ENCODE peak calls at places on chromosomes 11 and 22, in five cellular contexts. One of them, this sample, is unnamed.

GRCh38 chr22:19806213-19807160 is 45.9 kb downstream of the TBX1 start:
- DNase-seq in WERI-Rb-1: peak; percentile 80
- DNase-seq in GM03348: no peak
- DNase-seq in iris pigment epithelial cell: peak; percentile 22
- DNase-seq in H7: peak; percentile 62
- DNase-seq in this sample: no peak

GRCh38 chr11:100805509-100806199 is 118.6 kb downstream of the ARHGAP42 start:
- DNase-seq in WERI-Rb-1: no peak
- DNase-seq in GM03348: peak; percentile 19
- DNase-seq in iris pigment epithelial cell: peak; percentile 17
- DNase-seq in H7: no peak
- DNase-seq in this sample: peak; percentile 51

GRCh38 chr22:40426671-40427070 is 56.3 kb downstream of the SGSM3 start:
- DNase-seq in WERI-Rb-1: no peak
- DNase-seq in GM03348: no peak
- DNase-seq in iris pigment epithelial cell: no peak
- DNase-seq in H7: no peak
- DNase-seq in this sample: peak; percentile 57

GRCh38 chr11:77418155-77418980 is 55.5 kb downstream of the PAK1 start:
- DNase-seq in WERI-Rb-1: no peak
- DNase-seq in GM03348: no peak
- DNase-seq in iris pigment epithelial cell: peak; percentile 8
- DNase-seq in H7: no peak
- DNase-seq in this sample: no peak

GRCh38 chr22:48947636-48948035 is 880.0 kb downstream of the BRD1 start:
- DNase-seq in WERI-Rb-1: no peak
- DNase-seq in GM03348: no peak
- DNase-seq in iris pigment epithelial cell: no peak
- DNase-seq in H7: peak; percentile 15
- DNase-seq in this sample: no peak

GRCh38 chr11:62237499-62237898 is 4.5 kb upstream of the SCGB1D2 start:
- DNase-seq in WERI-Rb-1: no peak
- DNase-seq in GM03348: no peak
- DNase-seq in iris pigment epithelial cell: no peak
- DNase-seq in H7: no peak
- DNase-seq in this sample: no peak

GRCh38 chr22:36964110-36964509 is 50.7 kb downstream of the CSF2RB start:
- DNase-seq in WERI-Rb-1: no peak
- DNase-seq in GM03348: no peak
- DNase-seq in iris pigment epithelial cell: no peak
- DNase-seq in H7: no peak
- DNase-seq in this sample: no peak

GRCh38 chr11:17658211-17658610 is 61.2 kb upstream of the MYOD1 start:
- DNase-seq in WERI-Rb-1: no peak
- DNase-seq in GM03348: no peak
- DNase-seq in iris pigment epithelial cell: peak; percentile 20
- DNase-seq in H7: no peak
- DNase-seq in this sample: no peak

GRCh38 chr22:38513063-38513462 is 7.0 kb upstream of the DDX17 start:
- DNase-seq in WERI-Rb-1: peak; percentile 66
- DNase-seq in GM03348: no peak
- DNase-seq in iris pigment epithelial cell: no peak
- DNase-seq in H7: peak; percentile 69
- DNase-seq in this sample: no peak

GRCh38 chr11:20021771-20022362 is 138.4 kb downstream of the DBX1 start:
- DNase-seq in WERI-Rb-1: no peak
- DNase-seq in GM03348: no peak
- DNase-seq in iris pigment epithelial cell: no peak
- DNase-seq in H7: no peak
- DNase-seq in this sample: no peak

GRCh38 chr11:116930177-116930576 is 92.8 kb upstream of the APOA1 start:
- DNase-seq in WERI-Rb-1: no peak
- DNase-seq in GM03348: no peak
- DNase-seq in iris pigment epithelial cell: peak; percentile 23
- DNase-seq in H7: no peak
- DNase-seq in this sample: peak; percentile 15

GRCh38 chr11:37978647-37979046 is 1380.6 kb upstream of the RAG2 start:
- DNase-seq in WERI-Rb-1: no peak
- DNase-seq in GM03348: no peak
- DNase-seq in iris pigment epithelial cell: no peak
- DNase-seq in H7: no peak
- DNase-seq in this sample: no peak

GRCh38 chr11:113504586-113504985 is 29.4 kb upstream of the DRD2 start:
- DNase-seq in WERI-Rb-1: no peak
- DNase-seq in GM03348: no peak
- DNase-seq in iris pigment epithelial cell: no peak
- DNase-seq in H7: no peak
- DNase-seq in this sample: no peak

GRCh38 chr11:14934641-14935351 is 37.4 kb downstream of the CALCA start:
- DNase-seq in WERI-Rb-1: no peak
- DNase-seq in GM03348: no peak
- DNase-seq in iris pigment epithelial cell: no peak
- DNase-seq in H7: no peak
- DNase-seq in this sample: no peak

GRCh38 chr11:103700605-103701004 is 335.8 kb upstream of the DDI1 start:
- DNase-seq in WERI-Rb-1: no peak
- DNase-seq in GM03348: peak; percentile 70
- DNase-seq in iris pigment epithelial cell: peak; percentile 81
- DNase-seq in H7: no peak
- DNase-seq in this sample: peak; percentile 95

GRCh38 chr11:34481307-34481706 is 32.3 kb downstream of the ELF5 start:
- DNase-seq in WERI-Rb-1: no peak
- DNase-seq in GM03348: no peak
- DNase-seq in iris pigment epithelial cell: no peak
- DNase-seq in H7: no peak
- DNase-seq in this sample: no peak

GRCh38 chr11:61922539-61922938 is 5.2 kb upstream of the RAB3IL1 start:
- DNase-seq in WERI-Rb-1: no peak
- DNase-seq in GM03348: peak; percentile 90
- DNase-seq in iris pigment epithelial cell: peak; percentile 29
- DNase-seq in H7: peak; percentile 45
- DNase-seq in this sample: peak; percentile 84

GRCh38 chr11:130469181-130469580 is 20.7 kb downstream of the ADAMTS15 start:
- DNase-seq in WERI-Rb-1: no peak
- DNase-seq in GM03348: no peak
- DNase-seq in iris pigment epithelial cell: no peak
- DNase-seq in H7: peak; percentile 41
- DNase-seq in this sample: no peak

GRCh38 chr11:71418643-71419042 is 29.6 kb downstream of the DHCR7 start:
- DNase-seq in WERI-Rb-1: no peak
- DNase-seq in GM03348: no peak
- DNase-seq in iris pigment epithelial cell: no peak
- DNase-seq in H7: no peak
- DNase-seq in this sample: no peak